ENCODE peak calls at places on chromosomes 13 and 19, in eight cellular contexts. E is upper lobe of right lung, P is astrocyte of the cerebellum, O is cardiac fibroblast, M is choroid plexus epithelial cell, J is stomach, I is ascending aorta, G is cardiac muscle cell. Y is an unnamed sample.

GRCh38 chr19:49503582-49503962 is 7.3 kb downstream of the RPS11 start:
- DNase-seq in O (no peak), M (no peak), E (no peak), I (no peak), J (no peak), P (no peak), G (no peak), Y (no peak)

GRCh38 chr19:8615022-8615421 is 4.5 kb upstream of the ADAMTS10 start:
- DNase-seq in O (no peak), J (no peak), P (no peak), E (no peak), G (no peak), I (no peak), M (no peak), Y (no peak)

GRCh38 chr19:16585808-16586476 is 13.7 kb upstream of the SLC35E1 start:
- DNase-seq in G (no peak), P (no peak), I (no peak), M (no peak), J (no peak), O (no peak), E (no peak), Y (no peak)

GRCh38 chr13:62046512-62046911 is 630.9 kb upstream of the PCDH20 start:
- DNase-seq in I (no peak), E (peak), O (no peak), G (no peak), P (no peak), M (no peak), J (no peak), Y (no peak)

GRCh38 chr13:28744091-28744536 is 25.3 kb upstream of the SLC46A3 start:
- DNase-seq in I (no peak), J (no peak), P (peak), M (peak), E (no peak), O (peak), G (no peak), Y (no peak)

GRCh38 chr13:67754016-67754415 is 523.9 kb upstream of the PCDH9 start:
- DNase-seq in P (no peak), E (no peak), O (no peak), I (no peak), M (no peak), G (no peak), J (no peak), Y (no peak)

GRCh38 chr13:33671560-33671959 is 146.4 kb upstream of the RFC3 start:
- DNase-seq in I (no peak), O (no peak), G (no peak), E (no peak), M (no peak), P (no peak), J (no peak), Y (no peak)

GRCh38 chr19:43664008-43664407 is 6.0 kb downstream of the PLAUR start:
- DNase-seq in M (no peak), O (no peak), P (no peak), J (no peak), G (no peak), I (no peak), E (no peak), Y (no peak)

GRCh38 chr13:43572601-43573360 is 214.0 kb downstream of the ENOX1 start:
- DNase-seq in J (no peak), P (peak), G (no peak), I (no peak), O (no peak), E (no peak), M (no peak), Y (peak)

GRCh38 chr13:41613984-41614581 is 156.7 kb downstream of the RGCC start:
- DNase-seq in P (peak), G (no peak), I (no peak), M (peak), J (no peak), O (peak), E (peak), Y (peak)

GRCh38 chr13:108494991-108495661 is 134.3 kb upstream of the MYO16 start:
- DNase-seq in J (no peak), G (no peak), M (peak), P (no peak), I (no peak), E (no peak), O (no peak), Y (no peak)

GRCh38 chr13:113857531-113858195 is 6.2 kb downstream of the GAS6 start:
- DNase-seq in P (no peak), J (peak), G (no peak), I (no peak), O (no peak), E (no peak), M (no peak), Y (no peak)

GRCh38 chr19:52170863-52171320 is 529 bp downstream of the ZNF836 start:
- DNase-seq in P (no peak), O (peak), J (no peak), E (peak), M (no peak), I (no peak), G (peak), Y (no peak)

GRCh38 chr19:17846146-17846545 is 1.6 kb downstream of the JAK3 start:
- DNase-seq in I (no peak), G (no peak), J (no peak), P (no peak), O (no peak), M (no peak), E (no peak), Y (no peak)

GRCh38 chr19:4014541-4015491 is 7.3 kb downstream of the PIAS4 start:
- DNase-seq in M (no peak), O (no peak), E (peak), G (no peak), I (no peak), J (peak), P (no peak), Y (no peak)

GRCh38 chr13:113658836-113659235 is 838 bp upstream of the ATP4B start:
- DNase-seq in P (no peak), O (no peak), E (peak), G (no peak), J (peak), I (no peak), M (no peak), Y (no peak)

GRCh38 chr19:45800009-45800553 is 7.4 kb upstream of the DMWD start:
- DNase-seq in G (no peak), M (peak), E (no peak), P (no peak), O (peak), J (no peak), I (no peak), Y (peak)

GRCh38 chr13:62846302-62846701 is 1430.7 kb upstream of the PCDH20 start:
- DNase-seq in I (no peak), G (no peak), E (no peak), J (no peak), O (no peak), M (peak), P (no peak), Y (no peak)

GRCh38 chr13:85665286-85665685 is 133.9 kb downstream of the SLITRK6 start:
- DNase-seq in G (no peak), P (no peak), J (no peak), M (peak), I (no peak), E (no peak), O (no peak), Y (no peak)

GRCh38 chr19:12723383-12723642 is 419 bp downstream of the TNPO2 start:
- DNase-seq in G (peak), J (no peak), M (peak), I (no peak), O (no peak), E (no peak), P (no peak), Y (no peak)

GRCh38 chr13:114131581-114132418 is 623 bp downstream of the RASA3 start:
- DNase-seq in P (no peak), E (no peak), M (peak), I (no peak), J (no peak), G (peak), O (peak), Y (no peak)

GRCh38 chr13:48571121-48571901 is 38.4 kb upstream of the RCBTB2 start:
- DNase-seq in M (peak), O (peak), E (no peak), J (no peak), G (peak), I (no peak), P (peak), Y (peak)

GRCh38 chr19:19276386-19276785 is 3.3 kb upstream of the TM6SF2 start:
- DNase-seq in G (no peak), O (peak), M (peak), I (no peak), E (no peak), P (no peak), J (no peak), Y (peak)

GRCh38 chr13:24863748-24864540 is 100.0 kb downstream of the RNF17 start:
- DNase-seq in J (no peak), E (no peak), O (no peak), I (no peak), G (no peak), M (peak), P (no peak), Y (no peak)

GRCh38 chr13:94073006-94073744 is 406.3 kb downstream of the DCT start:
- DNase-seq in E (no peak), P (peak), I (no peak), M (peak), J (no peak), O (peak), G (peak), Y (peak)

GRCh38 chr19:56720281-56720680 is 48.7 kb upstream of the ZNF835 start:
- DNase-seq in M (no peak), J (no peak), I (no peak), G (no peak), P (no peak), O (no peak), E (no peak), Y (no peak)

GRCh38 chr13:21759911-21760310 is 89.0 kb downstream of the FGF9 start:
- DNase-seq in P (no peak), M (no peak), I (no peak), O (no peak), E (no peak), J (no peak), G (no peak), Y (no peak)

GRCh38 chr19:1492474-1493006 is 1.6 kb downstream of the REEP6 start:
- DNase-seq in O (no peak), I (no peak), G (no peak), M (no peak), J (no peak), E (no peak), P (no peak), Y (no peak)

GRCh38 chr19:44499559-44499958 is 763 bp downstream of the ZNF180 start:
- DNase-seq in G (no peak), E (no peak), M (no peak), I (no peak), P (no peak), J (no peak), O (no peak), Y (no peak)

GRCh38 chr19:54096642-54097106 is 3.9 kb downstream of the OSCAR start:
- DNase-seq in O (peak), J (no peak), P (no peak), E (no peak), I (no peak), M (peak), G (no peak), Y (no peak)
- H3K4me3 ChIP-seq in O (peak), J (peak), P (peak), E (peak), I (peak), M (peak), G (no peak), Y (peak)

GRCh38 chr13:103156346-103156998 is 90.3 kb upstream of the SLC10A2 start:
- DNase-seq in G (no peak), E (no peak), J (no peak), O (no peak), I (no peak), P (no peak), M (peak), Y (no peak)
- TF ChIP-seq CTCF in G (no peak), E (no peak), J (no peak), O (no peak), I (no peak), P (no peak), M (no peak), Y (no peak)

DNA sequence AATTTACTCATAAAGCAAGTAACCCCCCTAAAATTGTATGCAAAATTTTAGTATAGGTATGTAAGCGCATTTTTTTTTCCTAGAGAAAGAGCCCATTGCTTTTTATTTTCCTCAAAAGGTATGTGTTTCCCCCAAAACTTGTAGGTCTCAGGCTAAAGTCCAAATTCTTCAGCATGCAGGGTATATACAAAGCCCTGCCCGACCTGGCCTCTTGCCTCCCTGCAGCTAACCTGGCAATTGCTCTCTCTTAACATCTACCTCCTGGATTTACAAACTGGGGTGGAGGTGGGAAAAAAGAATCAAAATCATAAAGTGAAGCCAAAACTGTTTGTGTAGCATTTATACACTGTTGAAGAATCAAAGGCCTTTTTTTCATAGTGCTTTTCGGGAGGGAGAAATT is 107.8 kb downstream of the KCNRG start:
- DNase-seq in P (no peak), G (no peak), E (no peak), O (no peak), I (no peak), M (no peak), J (no peak), Y (no peak)
- H3K4me3 ChIP-seq in P (peak), G (peak), E (peak), O (no peak), I (peak), M (no peak), J (peak), Y (peak)

GRCh38 chr13:26074706-26075105 is 22.9 kb upstream of the SHISA2 start:
- DNase-seq in P (no peak), O (peak), G (no peak), I (no peak), E (no peak), J (no peak), M (peak), Y (no peak)

DNA sequence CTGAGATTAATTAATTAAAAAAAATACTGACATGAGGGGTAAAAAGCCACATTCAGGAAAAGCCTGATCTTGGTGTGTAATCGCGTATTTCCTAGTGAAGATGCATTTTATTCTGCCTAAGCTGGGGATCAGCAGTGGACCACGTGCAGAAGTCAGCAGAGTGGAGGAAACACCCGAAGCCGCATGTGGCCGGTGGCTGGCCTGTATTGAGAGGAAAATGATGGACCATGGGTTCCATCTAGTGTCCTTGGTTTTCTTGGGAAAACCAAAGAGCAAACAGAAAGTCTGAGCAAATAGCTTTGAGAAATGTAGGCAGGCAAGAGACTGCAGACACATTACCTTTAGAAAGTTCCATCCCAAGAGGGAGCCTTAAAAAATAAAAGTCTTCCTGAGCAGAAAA is 23.7 kb upstream of the SHISA2 start:
- DNase-seq in E (no peak), G (no peak), P (no peak), J (no peak), O (no peak), I (no peak), M (peak), Y (no peak)
- TF ChIP-seq CTCF in E (no peak), G (no peak), P (no peak), J (no peak), O (no peak), I (no peak), M (peak), Y (no peak)

GRCh38 chr19:48330012-48330681 is 4.8 kb downstream of the EMP3 start:
- DNase-seq in M (no peak), P (peak), G (peak), J (peak), E (peak), O (no peak), I (no peak), Y (no peak)

GRCh38 chr19:48332351-48332661 is 7.0 kb downstream of the EMP3 start:
- DNase-seq in I (no peak), P (no peak), M (no peak), E (no peak), J (no peak), G (no peak), O (no peak), Y (no peak)

GRCh38 chr19:48329167-48329891 is 4.0 kb downstream of the EMP3 start:
- DNase-seq in E (no peak), G (no peak), J (no peak), I (no peak), P (no peak), O (peak), M (peak), Y (no peak)

GRCh38 chr19:48332662-48333466 is 7.5 kb downstream of the EMP3 start:
- DNase-seq in J (peak), M (peak), E (peak), I (peak), P (peak), O (peak), G (peak), Y (peak)

DNA sequence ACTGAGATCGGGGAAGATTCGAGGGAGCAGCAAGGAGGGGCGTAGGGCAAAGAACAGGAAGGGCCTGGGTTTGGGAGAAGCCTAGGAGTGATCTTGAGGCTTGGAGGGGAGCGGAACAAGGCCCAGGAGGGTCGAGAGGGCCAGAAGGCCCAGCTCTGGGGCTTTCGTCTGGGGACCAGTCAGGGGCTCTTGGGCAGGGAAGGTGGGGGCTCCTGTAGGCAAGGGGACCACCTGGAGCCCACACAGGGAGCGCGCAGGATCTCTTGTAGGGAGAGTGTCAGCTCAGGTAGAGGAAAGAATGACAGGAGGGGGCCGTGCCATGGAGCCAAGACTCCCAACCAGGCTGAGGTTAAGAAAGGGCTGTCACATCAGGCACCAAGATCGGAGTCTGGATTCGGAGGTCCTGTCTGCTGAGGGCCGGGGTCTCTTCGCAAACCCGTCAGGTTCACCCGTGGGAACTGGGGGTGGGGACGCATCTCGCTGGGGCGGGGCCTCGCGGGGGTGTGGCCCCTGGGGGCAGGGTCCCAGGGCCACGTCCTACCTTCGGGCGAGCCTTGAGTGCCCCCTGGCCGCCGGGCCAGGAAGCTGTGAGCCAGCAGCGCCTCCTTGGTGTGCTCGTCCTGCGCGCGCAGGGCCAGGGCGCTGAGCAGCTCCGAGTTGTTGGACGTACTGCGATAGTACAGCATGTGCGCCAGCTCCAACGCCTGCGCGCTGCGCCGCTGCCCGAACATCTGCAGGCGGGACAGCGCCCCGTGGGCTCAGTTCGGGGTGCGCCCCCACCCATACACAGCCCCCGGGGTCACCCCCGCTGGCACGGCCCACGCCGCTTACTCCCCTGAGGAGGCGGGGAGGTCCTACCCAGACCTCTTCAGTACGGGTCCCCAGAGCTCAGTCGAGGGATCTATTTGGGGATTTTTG is 8.4 kb downstream of the EMP3 start:
- DNase-seq in P (peak), G (peak), O (peak), J (peak), I (peak), E (peak), M (peak), Y (no peak)
- H3K4me3 ChIP-seq in P (peak), G (peak), O (peak), J (peak), I (peak), E (peak), M (peak), Y (peak)

Y was measured in AG04449.